ENCODE peak calls at places on chromosome 17, in nine cellular contexts. E, C, K, N, Y, M, G, Z and P are unnamed samples.

GRCh38 chr17:19448341-19449268 is 37.6 kb downstream of the RNF112 start:
- DNase-seq in K (no peak), M (peak; percentile 53), N (peak; percentile 99), Z (no peak), Y (peak; percentile 55), G (no peak), C (peak; percentile 79), E (no peak), P (peak; percentile 38)

GRCh38 chr17:17849863-17850373 is 13.1 kb upstream of the SREBF1 start:
- DNase-seq in K (peak; percentile 80), N (peak; percentile 57), E (no peak), M (no peak), Y (no peak), C (peak; percentile 25), G (peak; percentile 70), Z (peak; percentile 42), P (no peak)

GRCh38 chr17:39573447-39574298 is 34.0 kb downstream of the NEUROD2 start:
- DNase-seq in N (peak; percentile 60), G (peak; percentile 65), E (peak; percentile 64), Z (peak; percentile 76), Y (peak; percentile 75), M (peak; percentile 72), K (peak; percentile 73), C (peak; percentile 63), P (no peak)

GRCh38 chr17:55158439-55158838 is 106.3 kb upstream of the HLF start:
- DNase-seq in Z (no peak), C (peak; percentile 83), E (no peak), K (no peak), N (no peak), Y (no peak), G (no peak), M (no peak), P (no peak)

GRCh38 chr17:34588266-34588665 is 8.9 kb downstream of the TMEM132E start:
- DNase-seq in E (no peak), C (peak; percentile 17), M (no peak), G (no peak), K (no peak), Z (no peak), N (no peak), Y (no peak), P (no peak)

GRCh38 chr17:4945176-4945943 is 3.0 kb downstream of the PFN1 start:
- DNase-seq in G (peak; percentile 88), Z (peak; percentile 72), M (peak; percentile 95), E (peak; percentile 88), Y (peak; percentile 47), C (peak; percentile 93), N (peak; percentile 91), K (peak; percentile 72), P (no peak)

GRCh38 chr17:80146121-80147034 is 550 bp downstream of the EIF4A3 start:
- DNase-seq in K (peak; percentile 36), C (peak; percentile 20), Z (no peak), M (no peak), N (no peak), E (peak; percentile 31), Y (no peak), G (no peak), P (no peak)

GRCh38 chr17:76197911-76198310 is 42.4 kb downstream of the RNF157 start:
- DNase-seq in M (no peak), G (no peak), Y (no peak), N (no peak), Z (peak; percentile 63), K (peak; percentile 57), E (no peak), C (no peak), P (no peak)

GRCh38 chr17:81927653-81928496 is at the start of gene MAFG:
- DNase-seq in E (peak; percentile 93), Z (peak; percentile 92), C (peak; percentile 94), Y (peak; percentile 90), N (peak; percentile 93), K (peak; percentile 96), M (peak; percentile 92), G (peak; percentile 92), P (peak; percentile 80)

GRCh38 chr17:78227455-78227916 is 3.9 kb upstream of the TMEM235 start:
- DNase-seq in Y (no peak), Z (no peak), C (no peak), G (no peak), M (no peak), K (no peak), E (no peak), N (no peak), P (no peak)

GRCh38 chr17:61684172-61684571 is 93.2 kb upstream of the NACA2 start:
- DNase-seq in E (no peak), G (no peak), N (no peak), C (no peak), M (no peak), Y (no peak), K (no peak), Z (no peak), P (no peak)

GRCh38 chr17:16430650-16431049 is 15.3 kb downstream of the TRPV2 start:
- DNase-seq in G (no peak), Y (no peak), K (no peak), N (no peak), Z (no peak), C (no peak), E (no peak), M (no peak), P (no peak)

GRCh38 chr17:49986396-49987289 is 8.4 kb downstream of the DLX3 start:
- DNase-seq in E (no peak), G (no peak), N (no peak), M (no peak), C (no peak), Z (no peak), K (no peak), Y (no peak), P (no peak)

GRCh38 chr17:77846531-77847085 is 111.9 kb upstream of the TNRC6C start:
- DNase-seq in G (no peak), Y (no peak), E (no peak), M (no peak), N (no peak), Z (peak; percentile 12), C (no peak), K (no peak), P (no peak)

GRCh38 chr17:3585826-3586225 is 23.4 kb downstream of the TRPV1 start:
- DNase-seq in K (no peak), G (no peak), Y (no peak), Z (no peak), M (no peak), C (no peak), N (no peak), E (no peak), P (no peak)

GRCh38 chr17:37671028-37671812 is 28.0 kb upstream of the DDX52 start:
- DNase-seq in K (no peak), Y (no peak), M (peak; percentile 15), N (no peak), C (no peak), G (no peak), E (peak; percentile 63), Z (no peak), P (no peak)
- H3K27ac ChIP-seq in K (no peak overlapping the region), Y (no peak overlapping the region), M (peak overlapping the region; percentile 49), N (peak overlapping the region; percentile 34), C (peak overlapping the region; percentile 32), G (no peak overlapping the region), E (peak overlapping the region; percentile 49), Z (no peak overlapping the region), P (no peak overlapping the region)

DNA sequence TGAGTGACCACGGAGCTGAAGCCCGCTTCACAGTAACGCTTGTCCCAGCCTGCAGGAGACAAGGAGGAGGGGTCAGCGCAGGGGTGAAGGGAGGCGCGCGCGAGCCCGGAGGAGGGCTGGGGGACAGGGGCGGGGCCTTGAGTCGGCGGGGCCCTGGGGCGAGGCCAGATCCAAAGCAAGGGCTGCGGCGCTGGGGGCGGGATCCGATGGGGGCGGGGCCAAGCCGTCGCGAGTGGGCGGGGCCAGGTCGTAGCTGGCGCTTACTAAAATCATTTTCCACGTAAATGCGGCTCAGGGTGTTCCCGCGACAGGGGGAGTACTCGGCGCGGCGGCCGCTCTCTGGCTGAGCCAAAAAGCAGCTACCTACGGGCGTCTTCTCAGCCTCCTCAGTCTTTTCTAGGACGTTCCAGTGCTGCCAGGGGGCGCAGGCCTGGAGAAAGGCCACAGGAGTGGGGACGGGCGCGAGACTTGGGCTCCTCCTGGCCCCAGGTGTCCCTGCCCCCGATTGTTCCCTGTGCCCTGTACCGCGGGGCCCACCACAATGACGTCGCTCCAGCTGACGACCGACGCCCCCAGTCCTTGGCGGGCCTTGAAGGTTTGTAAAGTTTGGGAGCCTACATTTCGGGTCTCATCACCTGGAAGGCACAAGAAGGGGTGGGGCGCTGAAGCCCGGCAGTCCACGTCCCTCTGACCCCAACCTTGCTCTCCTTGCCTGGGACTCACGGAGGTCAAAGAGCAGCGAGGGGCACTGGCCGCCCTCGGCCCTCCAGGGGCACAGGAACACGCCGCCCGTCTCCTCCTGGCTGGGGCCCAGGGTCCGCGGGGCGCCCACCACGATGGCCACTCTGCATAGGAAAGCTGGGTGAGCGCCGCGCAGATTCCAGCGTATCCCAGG is 3.9 kb downstream of the ITGA2B start:
- DNase-seq in C (peak; percentile 87), G (peak; percentile 86), M (peak; percentile 82), N (peak; percentile 70), Y (peak; percentile 82), E (peak; percentile 87), K (peak; percentile 96), Z (peak; percentile 83), P (no peak)
- TF ChIP-seq CTCF in C (peak; percentile 47), G (no peak), M (peak; percentile 16), N (peak; percentile 22), Y (no peak), E (no peak), K (peak; percentile 32), Z (no peak), P (no peak)

DNA sequence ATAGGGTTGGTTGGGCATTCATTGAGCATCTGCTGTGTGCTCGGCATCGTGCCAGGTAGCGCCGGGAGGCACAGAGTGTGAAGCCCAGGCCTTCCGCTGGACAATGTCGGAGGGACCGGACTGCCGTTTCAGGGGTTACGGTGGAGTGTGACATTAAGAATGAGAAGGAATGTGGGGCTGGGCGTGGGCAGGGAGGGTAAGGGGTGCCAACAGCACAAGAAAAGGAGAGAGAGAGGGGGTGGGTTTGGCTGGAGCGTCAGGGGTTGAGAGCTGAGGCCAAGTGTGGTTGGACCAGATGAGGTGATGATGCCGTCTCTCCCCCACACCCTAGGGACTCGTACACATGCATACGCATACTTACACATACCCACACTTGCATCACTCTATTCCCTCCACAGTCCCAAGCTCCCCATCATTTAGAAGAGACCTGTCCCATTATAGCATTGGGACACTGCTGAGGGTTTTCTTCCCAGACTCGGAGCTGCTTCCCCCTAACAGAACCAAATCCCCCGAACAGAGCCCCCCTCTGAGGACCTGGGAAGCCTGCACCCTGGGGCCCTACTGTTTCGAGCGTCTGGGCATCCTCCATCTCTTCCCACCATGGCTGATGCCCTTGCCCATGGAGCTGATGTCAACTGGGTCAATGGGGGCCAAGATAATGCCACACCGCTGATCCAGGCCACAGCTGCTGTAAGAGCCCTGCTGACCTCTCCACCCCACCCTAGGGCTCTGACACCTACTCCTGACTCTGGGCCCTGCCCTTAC is 3.3 kb upstream of the KCTD11 start:
- DNase-seq in G (no peak), E (no peak), Z (no peak), M (no peak), K (no peak), N (peak; percentile 17), Y (no peak), C (no peak), P (no peak)
- H3K27ac ChIP-seq in G (no peak overlapping the region), E (no peak overlapping the region), Z (peak overlapping the region; percentile 99), M (peak overlapping the region; percentile 100), K (no peak overlapping the region), N (no peak overlapping the region), Y (no peak overlapping the region), C (no peak overlapping the region), P (no peak overlapping the region)

DNA sequence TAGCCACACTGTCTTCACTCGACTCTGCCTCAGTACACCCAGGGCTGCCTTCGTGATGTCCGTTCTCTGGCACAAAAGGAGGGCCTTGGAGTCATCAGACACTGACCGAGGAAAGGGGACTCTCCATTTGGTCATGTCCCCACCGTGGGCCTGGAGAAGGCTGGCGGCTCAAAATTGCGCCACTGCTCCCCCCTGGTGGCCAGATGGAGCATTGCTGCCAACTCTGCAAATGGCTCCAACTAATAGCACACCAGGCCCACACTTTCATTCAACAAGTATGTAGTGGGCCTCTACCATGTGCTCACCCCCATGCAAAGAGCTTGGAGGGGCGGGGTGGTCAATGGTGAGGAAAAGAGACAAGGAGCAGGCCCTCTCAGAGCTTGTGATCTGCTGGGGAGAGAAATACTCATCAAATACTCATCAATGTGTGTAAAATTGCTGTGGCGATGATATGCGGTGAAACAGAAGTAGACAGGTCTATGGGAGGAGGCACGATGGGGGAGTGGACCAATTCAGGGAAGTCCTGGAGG is 5.2 kb upstream of the GRIN2C start:
- DNase-seq in K (peak; percentile 79), C (peak; percentile 82), N (peak; percentile 57), Z (peak; percentile 75), M (peak; percentile 63), E (peak; percentile 77), Y (peak; percentile 64), G (peak; percentile 66), P (no peak)
- TF ChIP-seq CTCF in K (peak; percentile 98), C (peak; percentile 98), N (peak; percentile 93), Z (peak; percentile 96), M (peak; percentile 98), E (peak; percentile 96), Y (peak; percentile 96), G (peak; percentile 96), P (peak; percentile 97)